ENCODE peak calls at places on chromosomes 5 and 9, in six cellular contexts. Q is lower leg skin, W is transverse colon, U is adrenal gland, G is K562, L is ovary. C is an unnamed sample.

GRCh38 chr5:38655691-38656090 is 99.2 kb upstream of the LIFR start:
- DNase-seq in U (no peak), Q (no peak), L (no peak), G (no peak), W (no peak), C (no peak)

GRCh38 chr9:124342946-124343485 is 72.2 kb downstream of the PSMB7 start:
- DNase-seq in L (peak), Q (peak), U (peak), W (peak), G (no peak), C (no peak)

GRCh38 chr9:96646081-96646991 is 8.8 kb downstream of the PRXL2C start:
- DNase-seq in U (peak), W (no peak), L (no peak), Q (peak), G (no peak), C (no peak)

GRCh38 chr9:14214693-14215092 is 99.2 kb downstream of the NFIB start:
- DNase-seq in Q (no peak), L (no peak), G (no peak), U (no peak), W (no peak), C (no peak)

GRCh38 chr5:159331099-159331973 is 1.0 kb upstream of the IL12B start:
- DNase-seq in L (peak), Q (peak), W (peak), U (peak), G (peak), C (no peak)

GRCh38 chr5:180315762-180316212 is 23.9 kb upstream of the MAPK9 start:
- DNase-seq in L (no peak), G (peak), W (peak), Q (peak), U (peak), C (peak)

GRCh38 chr5:124718376-124718775 is 28.1 kb downstream of the ZNF608 start:
- DNase-seq in Q (no peak), L (no peak), W (no peak), G (no peak), U (peak), C (no peak)

GRCh38 chr9:125462766-125463384 is 201.2 kb downstream of the GAPVD1 start:
- DNase-seq in Q (no peak), W (no peak), G (no peak), U (no peak), L (no peak), C (no peak)

GRCh38 chr9:111983484-111983908 is 86.9 kb downstream of the UGCG start:
- DNase-seq in U (no peak), G (no peak), W (no peak), L (no peak), Q (no peak), C (no peak)

GRCh38 chr9:77710965-77711657 is 63.0 kb upstream of the GNA14 start:
- DNase-seq in L (no peak), W (no peak), G (no peak), Q (no peak), U (no peak), C (no peak)

GRCh38 chr5:129171194-129171944 is 76.8 kb downstream of the ISOC1 start:
- DNase-seq in W (no peak), U (no peak), G (no peak), L (no peak), Q (no peak), C (no peak)

GRCh38 chr5:167993771-167994170 is 297.7 kb upstream of the WWC1 start:
- DNase-seq in U (no peak), G (no peak), Q (no peak), L (no peak), W (no peak), C (no peak)

GRCh38 chr9:134855900-134856377 is 24.7 kb upstream of the FCN2 start:
- DNase-seq in W (no peak), Q (no peak), U (no peak), L (no peak), G (no peak), C (no peak)

GRCh38 chr5:122313941-122314340 is 1.9 kb downstream of the SNCAIP start:
- DNase-seq in G (no peak), Q (no peak), L (no peak), W (no peak), U (no peak), C (no peak)

GRCh38 chr9:109289931-109290330 is 30.9 kb downstream of the EPB41L4B start:
- DNase-seq in G (no peak), U (no peak), Q (no peak), W (no peak), L (no peak), C (no peak)

GRCh38 chr9:78437721-78438610 is 141.0 kb downstream of the PSAT1 start:
- DNase-seq in W (no peak), G (no peak), L (no peak), U (no peak), Q (no peak), C (no peak)

GRCh38 chr9:75964431-75964830 is 74.0 kb downstream of the PCSK5 start:
- DNase-seq in W (no peak), G (no peak), L (no peak), Q (no peak), U (no peak), C (peak)

GRCh38 chr5:168467755-168468280 is 18.5 kb upstream of the RARS1 start:
- DNase-seq in G (no peak), W (no peak), L (no peak), Q (no peak), U (no peak), C (no peak)

GRCh38 chr5:167304834-167305469 is 986.5 kb upstream of the WWC1 start:
- DNase-seq in W (no peak), U (no peak), L (no peak), G (no peak), Q (no peak), C (no peak)

GRCh38 chr9:3848445-3849114 is 322.8 kb upstream of the RFX3 start:
- DNase-seq in U (no peak), W (no peak), L (no peak), G (no peak), Q (no peak), C (no peak)

GRCh38 chr9:8611153-8611552 is 811.6 kb upstream of the DMAC1 start:
- DNase-seq in W (no peak), G (no peak), Q (no peak), U (no peak), L (no peak), C (no peak)

GRCh38 chr9:8622222-8622802 is 822.7 kb upstream of the DMAC1 start:
- DNase-seq in W (no peak), G (no peak), U (no peak), Q (no peak), L (no peak), C (no peak)

GRCh38 chr9:8613346-8613825 is 813.8 kb upstream of the DMAC1 start:
- DNase-seq in G (no peak), W (no peak), U (no peak), L (no peak), Q (no peak), C (no peak)

GRCh38 chr9:8616419-8616818 is 816.8 kb upstream of the DMAC1 start:
- DNase-seq in W (no peak), G (no peak), U (no peak), L (no peak), Q (no peak), C (no peak)
- TF ChIP-seq POLR2A in W (no peak), G (no peak), U (no peak), L (no peak), Q (no peak), C (no peak)

DNA sequence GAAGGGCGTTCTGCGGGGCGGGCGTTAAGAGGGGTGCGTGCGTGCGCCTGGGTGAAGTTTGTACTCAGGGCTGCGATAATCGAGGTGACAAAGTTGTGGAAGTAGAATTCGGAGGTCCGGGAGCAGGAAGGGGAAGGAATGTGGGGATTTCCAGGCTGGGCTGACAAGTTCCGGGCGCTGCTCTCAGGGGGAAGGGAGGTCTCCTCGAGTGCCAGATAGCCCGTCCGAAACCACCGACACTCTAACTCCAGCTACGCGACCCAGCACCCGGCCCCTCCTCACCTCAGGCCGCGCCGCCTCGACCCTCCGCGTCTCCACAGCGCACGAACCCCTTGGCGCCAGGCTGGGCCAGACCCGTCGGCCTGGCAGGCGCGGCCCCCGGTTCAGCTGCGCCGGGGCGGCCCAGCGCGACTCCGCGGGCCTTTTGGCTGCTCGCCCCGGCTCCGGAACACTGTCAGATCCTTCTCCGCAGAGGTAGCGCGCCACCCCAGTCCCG is at the start of gene IL6ST:
- DNase-seq in Q (no peak), G (no peak), W (peak), L (no peak), U (no peak), C (no peak)
- TF ChIP-seq POLR2A in Q (peak), G (peak), W (peak), L (no peak), U (peak), C (peak)

DNA sequence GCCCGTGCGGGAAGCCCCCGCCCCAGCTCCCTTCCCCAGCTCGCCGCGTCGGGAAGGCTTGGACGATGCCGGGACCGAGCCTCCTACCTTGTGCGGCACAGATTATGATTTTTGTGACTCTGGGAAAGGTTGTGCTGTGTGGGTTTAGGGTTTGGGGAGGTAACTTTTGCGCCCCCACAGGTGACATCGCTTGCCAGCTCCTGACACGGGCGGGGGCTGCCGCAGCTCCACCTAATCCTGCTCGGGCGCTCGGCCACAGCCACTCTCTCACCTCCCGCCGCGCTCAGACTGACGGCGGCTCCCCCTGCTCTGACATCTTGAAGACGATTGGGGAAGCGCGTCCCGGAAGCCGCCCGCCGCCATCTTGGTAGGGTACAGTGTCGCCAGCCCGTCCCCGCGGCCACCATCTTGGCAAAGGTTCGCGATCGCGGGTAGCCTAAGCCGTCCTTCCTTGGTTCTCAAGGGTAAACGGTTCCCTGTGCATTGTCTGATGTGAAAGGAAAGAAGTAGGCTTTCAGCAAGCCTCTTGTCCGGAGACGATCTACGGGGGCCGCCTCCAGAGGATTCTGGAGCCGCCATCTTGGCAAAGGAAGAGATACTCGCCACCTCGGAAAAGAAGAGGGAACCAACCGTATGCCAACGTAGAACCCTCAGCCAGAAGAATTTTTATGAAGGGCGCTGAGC is 1.7 kb upstream of the NR3C1 start:
- DNase-seq in W (peak), Q (peak), G (peak), L (peak), U (peak), C (no peak)
- TF ChIP-seq POLR2A in W (peak), Q (no peak), G (peak), L (peak), U (peak), C (no peak)

DNA sequence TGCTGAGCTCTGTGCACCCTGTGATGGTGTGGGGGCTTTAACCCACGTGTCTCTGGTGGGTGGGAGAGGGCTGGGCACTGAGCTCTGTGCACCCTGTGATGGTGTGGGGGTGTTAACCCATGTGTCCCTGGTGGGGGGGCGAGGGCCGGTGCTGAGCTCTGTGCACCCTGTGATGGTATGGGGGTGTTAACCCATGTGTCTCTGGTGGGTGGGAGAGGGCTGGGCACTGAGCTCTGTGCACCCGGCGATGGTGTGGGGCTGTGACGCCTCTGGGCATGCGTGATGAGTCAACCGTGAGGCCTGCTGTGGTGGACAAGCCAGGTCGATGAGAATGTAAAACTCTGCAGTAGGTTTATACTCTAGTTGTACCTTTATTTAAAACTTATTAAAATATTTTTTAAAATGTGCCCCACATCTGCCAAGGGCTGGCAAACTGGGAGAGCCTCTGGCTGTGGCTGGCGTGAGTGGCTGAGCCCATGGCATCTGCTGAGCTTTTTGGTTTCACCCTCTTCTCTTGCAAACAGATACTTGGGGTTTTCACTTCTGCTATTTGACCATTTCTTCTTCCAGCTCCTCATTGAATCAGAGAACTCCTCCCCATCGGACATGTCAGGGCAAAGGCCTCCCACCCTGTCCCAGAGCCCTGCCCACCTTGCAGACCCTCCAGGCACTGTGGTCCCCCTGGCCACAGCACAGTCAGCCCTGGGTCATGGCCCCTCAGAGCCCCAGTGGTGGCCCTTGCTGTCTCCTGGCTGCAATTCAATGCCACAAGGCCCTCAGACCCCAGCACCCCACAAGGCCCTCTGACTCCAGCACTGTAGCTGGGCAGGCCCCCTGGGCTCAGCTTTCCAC is 18.5 kb upstream of the EXOC3 start:
- DNase-seq in U (no peak), G (no peak), Q (peak), W (no peak), L (no peak), C (no peak)
- TF ChIP-seq POLR2A in U (no peak), G (no peak), Q (no peak), W (no peak), L (no peak), C (no peak)

GRCh38 chr5:151682240-151682639 is 4.5 kb downstream of the SPARC start:
- DNase-seq in L (no peak), Q (no peak), W (no peak), U (no peak), G (no peak), C (no peak)

GRCh38 chr5:151683444-151683843 is 3.3 kb downstream of the SPARC start:
- DNase-seq in W (no peak), Q (no peak), G (no peak), U (no peak), L (no peak), C (no peak)

GRCh38 chr5:151680944-151681427 is 5.7 kb downstream of the SPARC start:
- DNase-seq in U (no peak), W (no peak), Q (no peak), L (no peak), G (no peak), C (no peak)

GRCh38 chr5:151683936-151684586 is 2.7 kb downstream of the SPARC start:
- DNase-seq in Q (no peak), W (no peak), G (no peak), L (no peak), U (no peak), C (no peak)

GRCh38 chr5:151682751-151683331 is 3.9 kb downstream of the SPARC start:
- DNase-seq in W (no peak), U (peak), G (no peak), Q (no peak), L (peak), C (no peak)
- TF ChIP-seq POLR2A in W (no peak), U (no peak), G (no peak), Q (no peak), L (no peak), C (no peak)

GRCh38 chr5:145936401-145937131 is at the start of gene SH3RF2:
- DNase-seq in L (no peak), Q (peak), G (peak), W (peak), U (peak), C (peak)
- TF ChIP-seq POLR2A in L (no peak), Q (no peak), G (no peak), W (peak), U (peak), C (peak)

DNA sequence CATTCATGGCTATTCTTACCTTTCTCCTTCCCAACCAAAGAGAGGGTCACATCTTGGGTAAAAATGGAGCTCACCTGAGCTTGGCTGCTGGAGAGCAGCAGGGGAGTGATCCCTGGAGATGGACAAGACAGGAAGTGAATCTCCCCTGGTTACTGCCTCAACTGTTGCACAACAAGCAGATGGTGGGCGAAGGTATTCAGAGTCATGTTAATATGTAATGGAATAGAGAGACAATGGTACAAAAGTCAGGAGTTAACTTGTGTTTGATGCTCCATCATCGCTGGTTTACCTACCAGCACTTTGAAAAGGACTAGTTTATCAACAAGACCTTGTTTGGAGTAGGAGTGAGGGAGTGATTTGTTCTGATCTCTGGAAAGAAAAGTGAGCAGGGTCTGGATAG is 13.0 kb upstream of the PLPP1 start:
- DNase-seq in L (no peak), W (no peak), U (no peak), Q (no peak), G (no peak), C (no peak)
- TF ChIP-seq POLR2A in L (no peak), W (no peak), U (no peak), Q (no peak), G (no peak), C (no peak)

GRCh38 chr9:114155263-114155966 is at the start of gene COL27A1:
- DNase-seq in U (peak), W (peak), L (peak), G (peak), Q (peak), C (peak)
- TF ChIP-seq POLR2A in U (no peak), W (no peak), L (no peak), G (no peak), Q (no peak), C (no peak)